ENCODE peak calls at places on chromosomes 6 and 20, in eight cellular contexts. One of them, this sample, is unnamed.

GRCh38 chr6:154994881-154995240 is 254 bp upstream of the TIAM2 start:
- DNase-seq in nucleus accumbens: no peak
- DNase-seq in uterus: no peak
- DNase-seq in activated T-cell treated with anti-CD3 and anti-CD28 coated beads for 1 hour: no peak
- DNase-seq in PC-9: no peak
- DNase-seq in fibroblast of mammary gland: no peak
- DNase-seq in stimulated activated CD4-positive, alpha-beta T cell treated with anti-CD3 and anti-CD28 coated beads, Interleukin-2, amount 100 ng/mL, for 4 hours: no peak
- DNase-seq in NCI-H1417: no peak
- DNase-seq in this sample: no peak

GRCh38 chr20:2169456-2170088 is 67.9 kb downstream of the STK35 start:
- DNase-seq in uterus: no peak
- DNase-seq in PC-9: no peak
- DNase-seq in stimulated activated CD4-positive, alpha-beta T cell treated with anti-CD3 and anti-CD28 coated beads, Interleukin-2, amount 100 ng/mL, for 4 hours: no peak
- DNase-seq in nucleus accumbens: no peak
- DNase-seq in NCI-H1417: no peak
- DNase-seq in activated T-cell treated with anti-CD3 and anti-CD28 coated beads for 1 hour: no peak
- DNase-seq in fibroblast of mammary gland: no peak
- DNase-seq in this sample: no peak

GRCh38 chr6:18122128-18123093 is at the start of gene NHLRC1:
- DNase-seq in PC-9: peak
- DNase-seq in nucleus accumbens: peak
- DNase-seq in uterus: peak
- DNase-seq in NCI-H1417: peak
- DNase-seq in stimulated activated CD4-positive, alpha-beta T cell treated with anti-CD3 and anti-CD28 coated beads, Interleukin-2, amount 100 ng/mL, for 4 hours: peak
- DNase-seq in activated T-cell treated with anti-CD3 and anti-CD28 coated beads for 1 hour: peak
- DNase-seq in fibroblast of mammary gland: peak
- DNase-seq in this sample: peak

GRCh38 chr6:126337323-126337722 is 2.6 kb upstream of the CENPW start:
- DNase-seq in activated T-cell treated with anti-CD3 and anti-CD28 coated beads for 1 hour: no peak
- DNase-seq in PC-9: no peak
- DNase-seq in fibroblast of mammary gland: peak
- DNase-seq in NCI-H1417: no peak
- DNase-seq in stimulated activated CD4-positive, alpha-beta T cell treated with anti-CD3 and anti-CD28 coated beads, Interleukin-2, amount 100 ng/mL, for 4 hours: no peak
- DNase-seq in uterus: peak
- DNase-seq in nucleus accumbens: no peak
- DNase-seq in this sample: peak

GRCh38 chr20:13341737-13342393 is 120.8 kb downstream of the ISM1 start:
- DNase-seq in NCI-H1417: no peak
- DNase-seq in activated T-cell treated with anti-CD3 and anti-CD28 coated beads for 1 hour: no peak
- DNase-seq in nucleus accumbens: no peak
- DNase-seq in stimulated activated CD4-positive, alpha-beta T cell treated with anti-CD3 and anti-CD28 coated beads, Interleukin-2, amount 100 ng/mL, for 4 hours: no peak
- DNase-seq in uterus: no peak
- DNase-seq in fibroblast of mammary gland: no peak
- DNase-seq in PC-9: no peak
- DNase-seq in this sample: no peak

GRCh38 chr6:30556964-30557682 is at the start of gene PRR3:
- DNase-seq in nucleus accumbens: peak
- DNase-seq in stimulated activated CD4-positive, alpha-beta T cell treated with anti-CD3 and anti-CD28 coated beads, Interleukin-2, amount 100 ng/mL, for 4 hours: peak
- DNase-seq in fibroblast of mammary gland: peak
- DNase-seq in activated T-cell treated with anti-CD3 and anti-CD28 coated beads for 1 hour: peak
- DNase-seq in NCI-H1417: peak
- DNase-seq in uterus: peak
- DNase-seq in PC-9: peak
- DNase-seq in this sample: peak

GRCh38 chr6:10954590-10955010 is 67.7 kb downstream of the SYCP2L start:
- DNase-seq in stimulated activated CD4-positive, alpha-beta T cell treated with anti-CD3 and anti-CD28 coated beads, Interleukin-2, amount 100 ng/mL, for 4 hours: peak
- DNase-seq in uterus: peak
- DNase-seq in NCI-H1417: peak
- DNase-seq in PC-9: peak
- DNase-seq in activated T-cell treated with anti-CD3 and anti-CD28 coated beads for 1 hour: peak
- DNase-seq in fibroblast of mammary gland: peak
- DNase-seq in nucleus accumbens: peak
- DNase-seq in this sample: peak

GRCh38 chr20:609371-609964 is 641 bp downstream of the TCF15 start:
- DNase-seq in stimulated activated CD4-positive, alpha-beta T cell treated with anti-CD3 and anti-CD28 coated beads, Interleukin-2, amount 100 ng/mL, for 4 hours: no peak
- DNase-seq in uterus: no peak
- DNase-seq in PC-9: no peak
- DNase-seq in activated T-cell treated with anti-CD3 and anti-CD28 coated beads for 1 hour: no peak
- DNase-seq in fibroblast of mammary gland: no peak
- DNase-seq in nucleus accumbens: no peak
- DNase-seq in NCI-H1417: no peak
- DNase-seq in this sample: no peak

GRCh38 chr6:105483492-105483891 is 80.6 kb upstream of the PREP start:
- DNase-seq in activated T-cell treated with anti-CD3 and anti-CD28 coated beads for 1 hour: no peak
- DNase-seq in fibroblast of mammary gland: peak
- DNase-seq in NCI-H1417: peak
- DNase-seq in stimulated activated CD4-positive, alpha-beta T cell treated with anti-CD3 and anti-CD28 coated beads, Interleukin-2, amount 100 ng/mL, for 4 hours: no peak
- DNase-seq in PC-9: no peak
- DNase-seq in uterus: no peak
- DNase-seq in nucleus accumbens: no peak
- DNase-seq in this sample: peak

GRCh38 chr6:128327890-128328289 is 192.5 kb downstream of the PTPRK start:
- DNase-seq in stimulated activated CD4-positive, alpha-beta T cell treated with anti-CD3 and anti-CD28 coated beads, Interleukin-2, amount 100 ng/mL, for 4 hours: no peak
- DNase-seq in fibroblast of mammary gland: peak
- DNase-seq in NCI-H1417: peak
- DNase-seq in nucleus accumbens: no peak
- DNase-seq in PC-9: no peak
- DNase-seq in activated T-cell treated with anti-CD3 and anti-CD28 coated beads for 1 hour: no peak
- DNase-seq in uterus: no peak
- DNase-seq in this sample: peak

GRCh38 chr20:16209826-16210365 is 363.4 kb downstream of the KIF16B start:
- DNase-seq in PC-9: no peak
- DNase-seq in NCI-H1417: no peak
- DNase-seq in fibroblast of mammary gland: no peak
- DNase-seq in uterus: no peak
- DNase-seq in activated T-cell treated with anti-CD3 and anti-CD28 coated beads for 1 hour: no peak
- DNase-seq in stimulated activated CD4-positive, alpha-beta T cell treated with anti-CD3 and anti-CD28 coated beads, Interleukin-2, amount 100 ng/mL, for 4 hours: no peak
- DNase-seq in nucleus accumbens: no peak
- DNase-seq in this sample: peak

GRCh38 chr6:85273870-85274269 is 176.0 kb upstream of the NT5E start:
- DNase-seq in NCI-H1417: no peak
- DNase-seq in nucleus accumbens: no peak
- DNase-seq in activated T-cell treated with anti-CD3 and anti-CD28 coated beads for 1 hour: no peak
- DNase-seq in uterus: no peak
- DNase-seq in fibroblast of mammary gland: peak
- DNase-seq in PC-9: no peak
- DNase-seq in stimulated activated CD4-positive, alpha-beta T cell treated with anti-CD3 and anti-CD28 coated beads, Interleukin-2, amount 100 ng/mL, for 4 hours: no peak
- DNase-seq in this sample: peak

GRCh38 chr20:32675223-32675975 is 1.7 kb upstream of the C20orf203 start:
- DNase-seq in uterus: no peak
- DNase-seq in fibroblast of mammary gland: no peak
- DNase-seq in stimulated activated CD4-positive, alpha-beta T cell treated with anti-CD3 and anti-CD28 coated beads, Interleukin-2, amount 100 ng/mL, for 4 hours: no peak
- DNase-seq in PC-9: no peak
- DNase-seq in activated T-cell treated with anti-CD3 and anti-CD28 coated beads for 1 hour: no peak
- DNase-seq in nucleus accumbens: no peak
- DNase-seq in NCI-H1417: peak
- DNase-seq in this sample: no peak

GRCh38 chr6:35064508-35065440 is 76.4 kb downstream of the TCP11 start:
- DNase-seq in NCI-H1417: no peak
- DNase-seq in stimulated activated CD4-positive, alpha-beta T cell treated with anti-CD3 and anti-CD28 coated beads, Interleukin-2, amount 100 ng/mL, for 4 hours: no peak
- DNase-seq in PC-9: no peak
- DNase-seq in activated T-cell treated with anti-CD3 and anti-CD28 coated beads for 1 hour: no peak
- DNase-seq in uterus: no peak
- DNase-seq in fibroblast of mammary gland: no peak
- DNase-seq in nucleus accumbens: no peak
- DNase-seq in this sample: no peak

GRCh38 chr6:148166339-148166949 is 176.2 kb upstream of the SASH1 start:
- DNase-seq in NCI-H1417: peak
- DNase-seq in PC-9: no peak
- DNase-seq in activated T-cell treated with anti-CD3 and anti-CD28 coated beads for 1 hour: no peak
- DNase-seq in stimulated activated CD4-positive, alpha-beta T cell treated with anti-CD3 and anti-CD28 coated beads, Interleukin-2, amount 100 ng/mL, for 4 hours: no peak
- DNase-seq in uterus: no peak
- DNase-seq in fibroblast of mammary gland: peak
- DNase-seq in nucleus accumbens: no peak
- DNase-seq in this sample: peak

GRCh38 chr6:38259736-38260135 is 380.0 kb downstream of the BTBD9 start:
- DNase-seq in NCI-H1417: no peak
- DNase-seq in fibroblast of mammary gland: peak
- DNase-seq in PC-9: no peak
- DNase-seq in activated T-cell treated with anti-CD3 and anti-CD28 coated beads for 1 hour: no peak
- DNase-seq in stimulated activated CD4-positive, alpha-beta T cell treated with anti-CD3 and anti-CD28 coated beads, Interleukin-2, amount 100 ng/mL, for 4 hours: no peak
- DNase-seq in uterus: no peak
- DNase-seq in nucleus accumbens: no peak
- DNase-seq in this sample: peak